ENCODE peak calls at places on chromosomes 2 and 18, in eight cellular contexts. Q is tibial nerve, H is neural progenitor cell, P is AG04450, V is PC-9, W is substantia nigra, I is H1, M is kidney. G is an unnamed sample.

GRCh38 chr2:17148298-17149228 is 369.7 kb downstream of the RAD51AP2 start:
- DNase-seq in Q (no peak), H (peak), P (no peak), V (no peak), W (peak), I (peak), M (no peak), G (no peak)

GRCh38 chr2:153622285-153622684 is 143.7 kb upstream of the RPRM start:
- DNase-seq in Q (no peak), H (peak), P (no peak), V (no peak), W (no peak), I (no peak), M (no peak), G (no peak)

GRCh38 chr2:62383843-62384242 is 122.2 kb downstream of the TMEM17 start:
- DNase-seq in Q (no peak), H (no peak), P (no peak), V (no peak), W (no peak), I (no peak), M (no peak), G (no peak)

GRCh38 chr2:174353004-174353403 is 18.2 kb downstream of the SP9 start:
- DNase-seq in Q (no peak), H (no peak), P (no peak), V (no peak), W (no peak), I (no peak), M (no peak), G (no peak)

GRCh38 chr2:37781028-37781427 is 109.6 kb upstream of the CDC42EP3 start:
- DNase-seq in Q (no peak), H (no peak), P (peak), V (peak), W (no peak), I (no peak), M (no peak), G (no peak)

GRCh38 chr2:164542584-164543021 is 78.7 kb downstream of the GRB14 start:
- DNase-seq in Q (no peak), H (no peak), P (no peak), V (peak), W (no peak), I (no peak), M (no peak), G (peak)

GRCh38 chr2:137764638-137765037 is 199.6 kb upstream of the HNMT start:
- DNase-seq in Q (no peak), H (peak), P (no peak), V (no peak), W (no peak), I (no peak), M (no peak), G (no peak)

GRCh38 chr2:27020337-27020948 is 12.3 kb upstream of the TMEM214 start:
- DNase-seq in Q (peak), H (no peak), P (no peak), V (no peak), W (no peak), I (no peak), M (peak), G (no peak)

GRCh38 chr2:125745514-125745913 is 910.4 kb upstream of the GYPC start:
- DNase-seq in Q (no peak), H (peak), P (no peak), V (peak), W (peak), I (peak), M (no peak), G (no peak)

GRCh38 chr2:241155936-241156335 is 5.7 kb downstream of the PPP1R7 start:
- DNase-seq in Q (no peak), H (no peak), P (no peak), V (no peak), W (no peak), I (no peak), M (peak), G (no peak)

GRCh38 chr2:38750793-38751042 is 443 bp downstream of the SRSF7 start:
- DNase-seq in Q (peak), H (peak), P (no peak), V (no peak), W (peak), I (no peak), M (peak), G (no peak)

GRCh38 chr18:48623468-48624220 is 84.8 kb downstream of the CTIF start:
- DNase-seq in Q (no peak), H (no peak), P (peak), V (peak), W (no peak), I (no peak), M (no peak), G (peak)

GRCh38 chr18:8791171-8791651 is 85.9 kb downstream of the MTCL1 start:
- DNase-seq in Q (no peak), H (no peak), P (no peak), V (no peak), W (no peak), I (no peak), M (no peak), G (no peak)

GRCh38 chr18:8794133-8794986 is 89.0 kb downstream of the MTCL1 start:
- DNase-seq in Q (no peak), H (no peak), P (no peak), V (peak), W (no peak), I (no peak), M (no peak), G (peak)

GRCh38 chr18:8795586-8795985 is 90.2 kb downstream of the MTCL1 start:
- DNase-seq in Q (no peak), H (no peak), P (no peak), V (no peak), W (no peak), I (no peak), M (no peak), G (no peak)

GRCh38 chr18:8792688-8793316 is 87.4 kb downstream of the MTCL1 start:
- DNase-seq in Q (no peak), H (no peak), P (no peak), V (no peak), W (no peak), I (no peak), M (no peak), G (no peak)

DNA sequence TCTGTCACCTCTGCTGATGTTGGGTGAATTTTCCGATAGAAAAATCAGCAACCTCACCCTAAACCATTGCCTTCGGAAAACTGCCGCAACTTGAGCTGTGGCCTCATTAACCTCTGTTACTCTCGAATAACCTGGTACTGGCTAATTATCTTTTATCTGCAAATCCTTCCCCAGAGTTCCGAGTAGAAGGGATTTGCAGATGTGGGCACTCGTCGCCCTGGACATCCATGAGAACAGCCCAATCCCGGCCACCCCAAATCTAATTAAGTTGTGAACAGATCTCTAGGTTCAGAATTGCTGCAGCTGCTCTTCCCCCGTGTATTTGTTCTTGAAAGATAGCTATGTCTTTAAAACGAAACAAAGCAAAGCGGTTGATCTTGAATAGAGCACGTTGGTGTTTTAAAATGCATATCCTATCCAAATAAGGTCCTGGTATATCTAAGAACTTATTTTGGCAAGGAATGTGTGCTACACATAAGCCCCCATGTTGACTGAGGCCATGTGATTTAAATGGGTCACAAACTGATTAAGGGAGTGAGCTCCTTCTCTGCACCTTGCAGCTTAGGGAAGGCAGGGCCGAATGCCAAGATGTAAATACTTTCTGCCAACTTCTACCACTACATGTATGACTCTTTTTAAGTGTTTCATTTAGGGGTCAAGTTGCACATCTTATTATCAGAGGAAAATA is 88.2 kb downstream of the MTCL1 start:
- DNase-seq in Q (no peak), H (no peak), P (no peak), V (no peak), W (no peak), I (no peak), M (no peak), G (no peak)
- H3K27ac ChIP-seq in Q (no peak), H (peak), P (peak), V (peak), W (no peak), I (no peak), M (no peak), G (no peak)

GRCh38 chr2:180759631-180760030 is 220.8 kb upstream of the UBE2E3 start:
- DNase-seq in Q (no peak), H (no peak), P (no peak), V (no peak), W (no peak), I (no peak), M (no peak), G (no peak)

GRCh38 chr2:180761224-180761623 is 219.2 kb upstream of the UBE2E3 start:
- DNase-seq in Q (no peak), H (no peak), P (no peak), V (peak), W (no peak), I (no peak), M (no peak), G (peak)

DNA sequence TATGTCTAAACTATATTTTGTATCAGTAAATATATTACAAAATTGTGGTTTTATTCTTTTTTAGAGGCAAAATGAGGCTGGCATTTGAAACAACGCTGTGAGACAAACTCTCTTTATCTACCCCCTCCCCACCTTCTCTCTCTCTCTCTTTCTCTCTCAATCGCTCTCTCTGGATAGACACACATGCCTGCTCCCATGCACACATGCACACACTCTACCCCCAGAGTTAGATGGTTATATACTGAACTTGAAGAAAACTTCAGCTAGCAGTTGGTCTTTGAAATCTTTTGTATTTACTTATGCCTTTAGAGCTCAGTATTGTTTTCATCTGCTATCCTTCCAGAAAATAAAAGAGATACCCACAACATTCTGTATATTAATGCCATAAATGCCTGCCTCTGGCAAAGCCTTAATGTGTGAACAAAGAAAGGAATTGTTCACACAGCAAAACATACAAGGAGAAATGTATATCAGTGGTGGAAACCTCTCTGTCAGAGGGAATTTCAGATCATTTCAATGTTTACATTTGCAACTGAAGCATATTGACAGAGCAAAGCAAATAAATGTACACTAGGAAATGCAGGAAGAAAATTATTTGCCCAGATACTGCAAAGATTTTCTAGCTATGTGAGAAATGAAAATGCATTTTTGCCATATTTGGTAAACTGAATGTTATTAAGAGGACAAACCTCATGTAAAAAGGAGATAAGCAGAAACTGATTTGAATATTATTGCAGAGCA is 217.0 kb upstream of the UBE2E3 start:
- DNase-seq in Q (no peak), H (no peak), P (no peak), V (peak), W (no peak), I (no peak), M (no peak), G (no peak)
- H3K27ac ChIP-seq in Q (no peak), H (no peak), P (no peak), V (no peak), W (no peak), I (no peak), M (no peak), G (no peak)

GRCh38 chr18:26650310-26651285 is 102.2 kb upstream of the KCTD1 start:
- DNase-seq in Q (no peak), H (no peak), P (no peak), V (no peak), W (peak), I (no peak), M (no peak), G (no peak)

GRCh38 chr18:26648509-26649192 is 100.3 kb upstream of the KCTD1 start:
- DNase-seq in Q (no peak), H (no peak), P (no peak), V (no peak), W (no peak), I (no peak), M (no peak), G (no peak)

GRCh38 chr18:26646897-26647296 is 98.5 kb upstream of the KCTD1 start:
- DNase-seq in Q (no peak), H (no peak), P (no peak), V (peak), W (no peak), I (no peak), M (no peak), G (peak)

GRCh38 chr18:26652501-26652900 is 104.1 kb upstream of the KCTD1 start:
- DNase-seq in Q (no peak), H (peak), P (no peak), V (no peak), W (no peak), I (no peak), M (no peak), G (no peak)

DNA sequence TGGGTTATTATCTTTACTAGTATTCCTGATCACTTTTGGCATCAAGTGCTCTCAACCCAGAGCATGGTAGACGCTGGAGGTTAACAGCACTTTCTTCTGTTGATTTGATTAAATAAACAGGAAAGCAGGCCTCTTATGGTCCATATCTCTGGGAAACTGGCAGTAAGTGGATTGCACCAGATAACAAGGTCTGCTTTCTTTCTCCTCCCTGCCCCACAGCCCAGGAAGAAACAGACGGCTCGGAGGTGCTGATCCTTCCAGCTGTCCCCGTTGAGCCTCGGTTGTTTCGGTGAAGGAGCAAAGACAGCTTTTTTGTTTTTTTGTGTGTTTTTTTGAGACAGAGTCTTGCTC is 100.8 kb upstream of the KCTD1 start:
- DNase-seq in Q (no peak), H (no peak), P (no peak), V (no peak), W (no peak), I (no peak), M (no peak), G (no peak)
- H3K27ac ChIP-seq in Q (no peak), H (no peak), P (no peak), V (no peak), W (no peak), I (no peak), M (no peak), G (no peak)

GRCh38 chr18:74511823-74512222 is 15.7 kb downstream of the CNDP2 start:
- DNase-seq in Q (no peak), H (no peak), P (no peak), V (no peak), W (no peak), I (no peak), M (peak), G (no peak)

GRCh38 chr18:74508821-74509225 is 12.7 kb downstream of the CNDP2 start:
- DNase-seq in Q (no peak), H (no peak), P (no peak), V (no peak), W (no peak), I (no peak), M (peak), G (no peak)

GRCh38 chr18:74510770-74511095 is 14.6 kb downstream of the CNDP2 start:
- DNase-seq in Q (no peak), H (no peak), P (no peak), V (no peak), W (no peak), I (no peak), M (peak), G (no peak)

GRCh38 chr18:74508366-74508765 is 12.2 kb downstream of the CNDP2 start:
- DNase-seq in Q (no peak), H (no peak), P (no peak), V (no peak), W (no peak), I (no peak), M (peak), G (no peak)

DNA sequence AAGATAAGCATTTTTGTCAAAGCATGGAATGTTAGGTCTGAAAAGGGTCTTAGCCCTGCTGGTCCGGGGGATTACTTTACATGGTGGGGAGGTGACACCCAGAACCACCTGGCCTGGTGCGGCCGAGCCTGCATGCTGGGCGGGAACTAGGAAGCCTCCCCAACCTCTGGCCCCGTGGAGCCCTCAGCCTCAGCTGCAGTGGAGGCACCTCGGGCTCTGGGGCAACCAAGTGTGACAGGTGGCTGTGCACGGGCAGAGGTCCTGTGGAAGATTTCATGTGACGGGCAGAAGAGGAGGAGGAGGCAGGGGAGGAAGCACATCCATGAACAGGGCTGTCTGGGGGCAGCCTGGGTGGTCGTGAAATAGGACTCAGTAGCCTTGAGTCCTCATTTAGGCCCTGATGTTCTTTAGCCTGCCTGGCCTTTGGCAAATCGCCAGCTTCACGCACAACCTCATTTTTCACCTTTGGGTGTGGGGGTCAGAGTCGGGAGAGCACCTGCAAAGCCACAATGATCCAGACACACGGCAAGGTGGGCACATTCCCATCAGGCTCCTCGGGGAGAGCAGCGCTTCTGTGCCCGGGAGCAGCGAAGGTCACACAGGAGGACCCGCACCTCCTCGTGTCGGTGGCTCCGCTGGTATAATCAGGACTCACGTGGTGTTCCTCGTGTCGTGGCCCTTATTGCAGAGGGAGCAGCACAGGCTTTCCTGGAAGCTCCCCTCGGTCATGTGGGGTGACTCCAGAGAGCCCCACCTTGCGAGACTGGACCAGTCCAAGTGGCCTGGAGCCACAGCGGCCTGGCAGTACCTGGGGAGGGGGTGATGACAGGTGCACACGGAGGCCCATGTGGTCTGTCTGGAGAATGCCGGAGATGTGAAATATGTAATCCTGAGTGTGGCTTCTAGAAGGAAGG is 13.9 kb downstream of the CNDP2 start:
- DNase-seq in Q (no peak), H (no peak), P (no peak), V (no peak), W (no peak), I (no peak), M (peak), G (no peak)
- H3K27ac ChIP-seq in Q (no peak), H (no peak), P (no peak), V (no peak), W (peak), I (no peak), M (no peak), G (no peak)

GRCh38 chr2:23423873-23424680 is 39.1 kb downstream of the KLHL29 start:
- DNase-seq in Q (no peak), H (no peak), P (no peak), V (no peak), W (no peak), I (no peak), M (peak), G (no peak)
- H3K27ac ChIP-seq in Q (no peak), H (no peak), P (no peak), V (no peak), W (no peak), I (no peak), M (no peak), G (no peak)

GRCh38 chr18:38493991-38494559 is 928.5 kb upstream of the CELF4 start:
- DNase-seq in Q (no peak), H (no peak), P (no peak), V (no peak), W (no peak), I (no peak), M (no peak), G (no peak)
- H3K27ac ChIP-seq in Q (no peak), H (no peak), P (no peak), V (no peak), W (no peak), I (no peak), M (no peak), G (peak)

GRCh38 chr18:55268629-55269275 is 309.5 kb upstream of the CCDC68 start:
- DNase-seq in Q (no peak), H (no peak), P (no peak), V (no peak), W (no peak), I (no peak), M (no peak), G (no peak)
- H3K27ac ChIP-seq in Q (no peak), H (no peak), P (no peak), V (no peak), W (no peak), I (no peak), M (no peak), G (no peak)

DNA sequence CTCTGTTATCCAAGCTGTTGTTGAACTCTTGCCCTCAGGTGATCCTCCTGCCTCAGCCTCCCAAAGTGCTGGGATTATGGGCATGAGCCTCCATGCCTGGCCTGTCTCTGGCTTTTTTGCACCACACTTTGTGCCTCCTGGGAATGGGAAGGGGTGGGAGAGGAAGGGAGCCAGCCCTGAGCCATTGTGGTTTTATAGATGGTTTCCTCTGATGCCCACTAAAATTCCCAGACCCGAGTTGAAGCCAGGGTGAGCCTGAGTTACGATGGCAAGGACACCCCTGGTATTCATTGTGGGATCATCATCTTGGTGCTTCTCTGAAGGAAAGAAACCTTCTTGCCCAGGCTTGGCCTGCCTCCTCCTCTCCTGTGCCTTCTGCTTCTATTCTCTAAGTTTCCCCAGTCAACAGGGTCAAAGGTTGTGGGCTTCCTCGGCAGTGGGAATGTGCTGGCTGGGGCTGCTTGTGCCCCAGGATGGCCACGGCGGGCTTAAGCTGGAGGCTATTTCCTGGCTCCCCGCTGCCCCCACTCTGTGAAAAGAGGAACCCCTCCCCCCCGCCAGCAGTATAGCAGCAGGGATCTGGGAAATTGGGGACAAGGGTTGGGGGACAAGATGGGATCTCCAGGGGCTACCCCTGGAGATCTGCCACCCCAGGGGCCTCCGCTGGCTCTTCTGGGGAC is 106.2 kb downstream of the STPG4 start:
- DNase-seq in Q (no peak), H (peak), P (no peak), V (no peak), W (no peak), I (no peak), M (no peak), G (no peak)
- H3K27ac ChIP-seq in Q (no peak), H (no peak), P (no peak), V (no peak), W (peak), I (no peak), M (no peak), G (no peak)

GRCh38 chr2:6535572-6535971 is 330.1 kb downstream of the CMPK2 start:
- DNase-seq in Q (no peak), H (peak), P (no peak), V (no peak), W (peak), I (no peak), M (no peak), G (no peak)
- H3K27ac ChIP-seq in Q (no peak), H (no peak), P (no peak), V (no peak), W (peak), I (no peak), M (no peak), G (no peak)

G was measured in epithelial cell of prostate.